ENCODE peak calls at places on chromosomes 2 and 18, in nine cellular contexts. G, R, E, T, Y, P, W, K and F are unnamed samples. For H3K9me3 and H3K4me1, the result is how much of the 10 kb centered on the place peaks cover.

GRCh38 chr18:76801567-76802505 is 20.5 kb upstream of the ZNF236 start:
- DNase-seq in E (no peak), P (peak), R (peak), Y (peak), W (peak), T (peak), K (peak), G (peak), F (peak)

GRCh38 chr2:133053541-133053940 is 383.5 kb upstream of the LYPD1 start:
- DNase-seq in T (no peak), E (no peak), K (no peak), Y (no peak), R (no peak), P (no peak), W (no peak), G (no peak), F (no peak)

GRCh38 chr2:72959995-72960981 is 43.0 kb downstream of the EMX1 start:
- DNase-seq in P (no peak), R (no peak), Y (peak), W (no peak), G (no peak), T (no peak), E (no peak), K (no peak), F (no peak)

GRCh38 chr2:134019871-134020270 is 234.0 kb upstream of the MGAT5 start:
- DNase-seq in R (no peak), T (no peak), G (no peak), P (no peak), E (no peak), K (no peak), Y (no peak), W (no peak), F (no peak)

GRCh38 chr2:160491922-160492371 is 1.7 kb downstream of the RBMS1 start:
- DNase-seq in E (no peak), G (no peak), Y (no peak), K (no peak), W (no peak), T (no peak), P (no peak), R (no peak), F (no peak)

GRCh38 chr2:67502346-67503065 is 105.4 kb downstream of the ETAA1 start:
- DNase-seq in Y (no peak), E (no peak), P (no peak), T (no peak), G (no peak), K (no peak), R (no peak), W (no peak), F (no peak)

GRCh38 chr2:102520009-102520408 is 47.0 kb downstream of the SLC9A4 start:
- DNase-seq in P (no peak), W (no peak), E (peak), K (no peak), R (peak), Y (no peak), G (peak), T (no peak), F (no peak)

GRCh38 chr18:58254873-58255511 is 211.0 kb downstream of the NEDD4L start:
- DNase-seq in R (no peak), K (no peak), E (no peak), P (peak), G (no peak), Y (no peak), W (no peak), T (no peak), F (peak)

GRCh38 chr18:79380816-79381806 is 14.6 kb upstream of the NFATC1 start:
- DNase-seq in Y (peak), P (peak), G (no peak), E (no peak), T (peak), R (peak), K (peak), W (peak), F (peak)

GRCh38 chr2:107091163-107091864 is 205.3 kb upstream of the ST6GAL2 start:
- DNase-seq in G (no peak), T (no peak), Y (no peak), R (no peak), W (no peak), K (no peak), E (no peak), P (no peak), F (no peak)

GRCh38 chr2:97673915-97674283 is 4.4 kb downstream of the C2orf92 start:
- DNase-seq in P (no peak), T (no peak), Y (no peak), E (no peak), W (no peak), G (no peak), K (no peak), R (no peak), F (no peak)

GRCh38 chr2:171509945-171510731 is 12.1 kb upstream of the CYBRD1 start:
- DNase-seq in G (no peak), W (no peak), P (no peak), T (no peak), R (no peak), K (no peak), E (no peak), Y (no peak), F (no peak)

GRCh38 chr2:48508461-48509124 is 21.4 kb upstream of the STON1 start:
- DNase-seq in T (no peak), K (no peak), G (peak), P (no peak), W (no peak), E (no peak), Y (no peak), R (no peak), F (no peak)

GRCh38 chr2:202118168-202118567 is 45.1 kb downstream of the KIAA2012 start:
- DNase-seq in K (no peak), P (no peak), W (no peak), T (no peak), G (no peak), R (no peak), Y (no peak), E (no peak), F (no peak)
- H3K27ac ChIP-seq in K (no peak), P (no peak), W (no peak), T (no peak), G (no peak), R (no peak), Y (no peak), E (no peak), F (no peak)

GRCh38 chr18:23573020-23573419 is 13.3 kb downstream of the NPC1 start:
- DNase-seq in T (no peak), W (no peak), R (no peak), K (no peak), G (no peak), P (no peak), E (no peak), Y (no peak), F (no peak)

GRCh38 chr18:23575309-23575651 is 11.0 kb downstream of the NPC1 start:
- DNase-seq in W (no peak), E (no peak), P (no peak), T (no peak), Y (no peak), K (no peak), G (no peak), R (no peak), F (no peak)

GRCh38 chr18:23572570-23572969 is 13.7 kb downstream of the NPC1 start:
- DNase-seq in Y (no peak), W (no peak), K (no peak), P (no peak), T (no peak), E (no peak), G (no peak), R (no peak), F (no peak)

GRCh38 chr18:23573948-23574431 is 12.3 kb downstream of the NPC1 start:
- DNase-seq in Y (no peak), T (peak), K (no peak), R (no peak), E (no peak), P (no peak), W (no peak), G (no peak), F (no peak)

DNA sequence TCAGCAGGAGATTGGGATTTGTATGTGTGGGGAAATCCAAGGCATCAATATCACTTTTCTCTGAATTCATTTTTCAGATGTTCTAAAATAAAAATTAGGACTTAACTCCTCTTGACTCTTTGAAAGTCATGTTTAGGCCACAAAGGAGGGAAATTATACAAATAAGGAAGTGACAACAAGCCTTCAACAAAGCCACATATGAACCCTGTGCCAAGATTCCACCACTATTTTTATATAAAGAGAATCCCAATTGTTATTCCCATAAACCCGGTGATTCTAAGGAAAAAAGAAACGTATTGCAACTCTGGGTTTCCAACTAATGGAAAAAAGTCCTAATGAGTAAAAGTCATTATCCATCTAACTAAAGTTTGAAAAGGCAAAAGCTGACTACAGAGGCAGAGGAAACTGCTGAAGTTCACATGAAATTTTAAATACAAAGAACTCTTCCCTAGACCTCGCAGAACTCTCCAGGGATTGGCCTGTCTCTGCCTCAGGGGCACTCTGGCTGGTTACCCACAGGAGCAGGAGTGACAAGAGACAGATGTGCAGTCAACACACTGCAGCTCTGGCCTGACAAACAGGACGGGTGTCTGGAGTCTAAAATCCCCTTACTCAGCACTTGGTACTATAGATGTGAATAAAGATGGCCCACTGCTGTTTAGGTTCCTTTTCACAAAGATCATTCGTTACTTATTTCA is 11.5 kb downstream of the NPC1 start:
- DNase-seq in W (no peak), G (no peak), K (no peak), P (no peak), E (no peak), T (no peak), R (no peak), Y (no peak), F (no peak)
- H3K9me3 ChIP-seq in W (under half), G (under half), K (under half), P (under half), E (under half), T (under half), R (under half), Y (under half), F (under half)

GRCh38 chr2:23924589-23925359 is 2.1 kb downstream of the ATAD2B start:
- DNase-seq in E (no peak), G (no peak), P (no peak), Y (no peak), T (no peak), K (no peak), W (no peak), R (no peak), F (no peak)
- H3K4me1 ChIP-seq in E (under half), G (under half), P (under half), Y (under half), T (under half), K (under half), W (under half), R (under half), F (half or more)

GRCh38 chr2:10285578-10286198 is 17.0 kb upstream of the HPCAL1 start:
- DNase-seq in G (no peak), Y (peak), T (peak), W (peak), E (peak), P (peak), K (peak), R (peak), F (peak)
- H3K27ac ChIP-seq in G (no peak), Y (peak), T (no peak), W (no peak), E (peak), P (peak), K (peak), R (peak), F (peak)

GRCh38 chr2:81658227-81658626 is 1353.7 kb upstream of the LRRTM1 start:
- DNase-seq in K (no peak), G (no peak), W (no peak), Y (no peak), P (no peak), E (peak), T (no peak), R (no peak), F (no peak)
- H3K9me3 ChIP-seq in K (under half), G (under half), W (under half), Y (under half), P (under half), E (under half), T (under half), R (under half), F (under half)

DNA sequence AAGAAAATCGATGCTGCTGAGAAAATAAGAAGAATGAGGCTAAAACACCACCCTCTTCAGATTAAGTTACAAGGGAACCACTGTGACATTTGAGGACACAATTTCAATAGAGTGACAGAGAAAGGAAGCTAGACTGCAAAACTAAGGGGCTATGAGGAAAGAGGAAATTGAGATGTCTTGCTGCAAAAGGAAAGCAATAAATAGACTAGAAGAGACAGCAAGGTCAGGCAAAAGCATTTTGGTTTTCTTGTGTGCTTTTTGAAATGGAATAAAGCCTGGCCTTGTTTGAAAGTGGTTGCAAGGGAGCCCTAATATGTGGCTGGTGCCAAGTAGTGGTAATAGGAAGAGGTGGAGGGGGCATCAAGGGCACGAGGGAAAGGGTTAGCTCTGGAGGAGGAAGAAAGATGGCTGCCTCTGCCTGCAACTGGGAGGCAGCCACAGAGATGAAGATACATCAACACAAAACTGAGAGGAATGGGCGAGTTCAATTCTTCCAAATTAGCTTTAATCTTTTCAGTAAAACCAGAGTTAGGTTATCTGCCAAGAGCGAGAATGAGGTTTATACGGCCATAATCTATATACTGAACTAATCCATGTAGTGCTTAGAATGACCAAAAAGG is 1.2 kb upstream of the MRO start:
- DNase-seq in W (no peak), E (no peak), R (no peak), Y (no peak), P (no peak), G (no peak), T (no peak), K (no peak), F (no peak)
- H3K4me1 ChIP-seq in W (under half), E (under half), R (under half), Y (under half), P (under half), G (under half), T (under half), K (under half), F (under half)

DNA sequence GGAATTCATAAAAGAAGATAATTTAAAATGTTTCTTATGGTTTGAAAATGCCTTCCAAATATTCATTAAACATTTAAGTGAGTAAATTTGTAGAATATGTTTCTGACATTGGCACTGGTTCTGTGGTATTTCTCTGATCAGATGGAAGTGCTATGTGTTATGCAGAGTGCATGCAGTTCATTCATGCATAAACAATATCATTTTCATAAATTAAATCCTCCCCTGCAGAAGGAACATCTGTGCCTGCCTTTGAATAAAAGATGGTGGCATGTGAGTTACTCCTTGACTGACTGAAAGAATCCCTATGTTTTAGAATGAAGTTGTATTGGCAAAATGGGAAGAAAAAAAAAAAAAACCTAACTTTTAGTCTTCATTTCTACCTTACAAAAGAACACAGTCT is 5.9 kb downstream of the NEUROD1 start:
- DNase-seq in T (no peak), Y (no peak), P (no peak), G (no peak), W (no peak), E (no peak), K (no peak), R (no peak), F (no peak)
- H3K27ac ChIP-seq in T (no peak), Y (no peak), P (no peak), G (no peak), W (no peak), E (no peak), K (no peak), R (no peak), F (no peak)

DNA sequence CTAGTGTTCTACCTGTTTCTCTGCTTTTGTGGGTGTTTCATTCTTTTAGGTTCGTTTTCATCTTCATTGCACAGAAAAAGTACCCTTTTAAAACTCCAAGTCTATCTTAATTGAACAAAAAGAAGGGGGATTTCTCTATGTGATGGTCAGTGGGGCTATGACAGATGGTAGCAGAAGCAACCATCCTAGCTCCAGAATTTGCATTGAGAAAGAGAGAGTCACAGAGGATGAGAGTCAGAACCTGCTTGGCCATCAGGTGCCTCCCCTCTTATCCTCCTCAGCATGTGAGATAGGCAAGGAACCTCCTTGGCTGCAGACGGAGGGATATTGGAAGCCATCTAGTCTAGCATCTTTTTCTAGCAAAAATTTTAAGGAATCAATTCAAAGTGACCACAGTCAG is 398.0 kb upstream of the DCC start:
- DNase-seq in R (no peak), K (no peak), W (no peak), Y (no peak), T (no peak), P (no peak), E (no peak), G (no peak), F (no peak)
- H3K9me3 ChIP-seq in R (under half), K (under half), W (under half), Y (under half), T (under half), P (under half), E (under half), G (under half), F (under half)